ENCODE peak calls at places on chromosomes 1 and 21, in four cellular contexts. P is colonic mucosa, Y is transverse colon, T is body of pancreas. H is an unnamed sample. For H3K4me1, the result is how much of the 10 kb centered on the place peaks cover.

GRCh38 chr1:234214129-234214910 is 158.9 kb upstream of the COA6 start:
- DNase-seq in P (no peak), Y (peak), T (peak), H (peak)

GRCh38 chr1:29859126-29859525 is 622.8 kb downstream of the PTPRU start:
- DNase-seq in P (no peak), Y (no peak), T (no peak), H (no peak)

GRCh38 chr1:46483597-46483996 is 6.0 kb upstream of the DMBX1 start:
- DNase-seq in P (no peak), Y (no peak), T (no peak), H (no peak)

GRCh38 chr1:176696109-176696508 is 233.1 kb downstream of the PAPPA2 start:
- DNase-seq in P (no peak), Y (no peak), T (peak), H (no peak)

GRCh38 chr1:91282695-91283420 is 121.8 kb downstream of the HFM1 start:
- DNase-seq in P (peak), Y (peak), T (peak), H (peak)

GRCh38 chr1:223363057-223363855 is 720 bp downstream of the SUSD4 start:
- DNase-seq in P (no peak), Y (peak), T (peak), H (peak)

GRCh38 chr1:154710091-154710490 is 102.1 kb upstream of the ADAR start:
- DNase-seq in P (no peak), Y (no peak), T (no peak), H (no peak)

GRCh38 chr21:38643404-38644023 is 145.2 kb upstream of the ERG start:
- DNase-seq in P (no peak), Y (no peak), T (no peak), H (no peak)

GRCh38 chr1:22225858-22226584 is 83.1 kb upstream of the WNT4 start:
- DNase-seq in P (no peak), Y (no peak), T (no peak), H (no peak)

GRCh38 chr21:44908496-44908895 is 12.2 kb downstream of the ITGB2 start:
- DNase-seq in P (no peak), Y (no peak), T (no peak), H (no peak)
- H3K4me1 ChIP-seq in P (under half), Y (under half), T (under half), H (under half)

GRCh38 chr21:35933466-35933865 is 126.9 kb downstream of the SETD4 start:
- DNase-seq in P (no peak), Y (peak), T (no peak), H (no peak)
- TF ChIP-seq CTCF in P (no peak), Y (no peak), T (no peak), H (peak)

DNA sequence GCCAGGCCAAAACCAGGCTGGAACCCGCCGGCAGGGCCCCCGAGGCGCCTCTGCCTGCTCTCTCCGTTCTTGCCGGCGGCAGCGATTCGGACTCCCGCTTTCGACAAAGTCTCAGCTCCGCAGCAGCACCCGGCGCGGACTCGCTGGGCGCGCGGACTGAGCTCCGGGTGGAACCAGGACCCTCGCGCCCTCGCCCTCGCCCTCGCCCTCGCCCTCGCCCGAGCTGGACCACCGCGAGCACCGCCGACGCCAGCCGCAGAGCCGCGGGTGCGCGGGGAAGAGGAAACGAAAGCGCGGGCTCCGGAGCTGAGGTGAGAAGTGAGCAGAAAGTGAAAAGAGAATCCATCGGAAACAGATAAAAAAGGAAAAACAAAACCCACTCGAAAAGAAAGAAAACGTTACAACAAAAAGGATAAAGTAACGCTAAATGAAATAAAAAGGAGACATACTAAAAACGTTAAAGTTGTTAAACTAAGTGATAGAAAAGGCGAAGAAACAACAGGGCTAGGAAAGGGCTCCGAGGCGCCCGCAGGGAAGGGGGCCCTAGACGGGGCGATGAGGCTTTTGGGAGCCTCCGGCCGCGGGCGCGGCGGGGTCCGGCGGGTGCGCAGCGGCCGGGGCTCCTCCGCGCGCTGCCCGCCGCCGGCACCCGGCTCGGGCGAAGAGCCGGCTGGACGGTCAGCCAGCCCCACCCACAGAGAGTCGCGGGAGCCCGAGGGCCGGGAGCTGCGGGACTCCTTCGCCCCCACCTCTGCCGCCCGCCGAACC is 64.8 kb downstream of the MEF2D start:
- DNase-seq in P (no peak), Y (no peak), T (no peak), H (peak)
- H3K4me3 ChIP-seq in P (peak), Y (peak), T (no peak), H (peak)

GRCh38 chr1:240308061-240308460 is 216.4 kb downstream of the FMN2 start:
- DNase-seq in P (no peak), Y (no peak), T (no peak), H (no peak)

GRCh38 chr1:240309804-240310203 is 218.1 kb downstream of the FMN2 start:
- DNase-seq in P (no peak), Y (no peak), T (no peak), H (no peak)

GRCh38 chr1:240310226-240310925 is 218.7 kb downstream of the FMN2 start:
- DNase-seq in P (no peak), Y (no peak), T (no peak), H (no peak)

GRCh38 chr1:240304466-240304865 is 212.8 kb downstream of the FMN2 start:
- DNase-seq in P (no peak), Y (no peak), T (no peak), H (no peak)

DNA sequence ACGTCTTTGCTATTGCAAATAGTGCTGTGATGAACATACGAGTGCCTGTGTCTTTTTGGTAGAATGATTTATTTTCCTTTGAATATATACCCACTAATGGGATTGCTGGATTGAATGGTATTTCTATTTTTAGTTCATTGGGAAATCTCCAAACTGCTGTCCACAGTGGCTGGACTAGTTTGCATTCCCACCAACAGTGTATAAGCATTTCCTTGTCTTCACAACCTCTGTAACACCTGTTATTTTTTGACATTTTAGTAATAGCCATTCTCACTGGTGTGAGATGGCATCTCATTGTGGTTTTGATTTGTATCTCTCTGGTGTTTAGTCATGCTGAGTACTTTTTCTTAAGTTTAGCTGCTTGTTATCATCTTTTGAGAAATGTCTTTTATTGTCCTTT is 215.0 kb downstream of the FMN2 start:
- DNase-seq in P (no peak), Y (no peak), T (no peak), H (no peak)
- H3K4me1 ChIP-seq in P (under half), Y (under half), T (under half), H (under half)

DNA sequence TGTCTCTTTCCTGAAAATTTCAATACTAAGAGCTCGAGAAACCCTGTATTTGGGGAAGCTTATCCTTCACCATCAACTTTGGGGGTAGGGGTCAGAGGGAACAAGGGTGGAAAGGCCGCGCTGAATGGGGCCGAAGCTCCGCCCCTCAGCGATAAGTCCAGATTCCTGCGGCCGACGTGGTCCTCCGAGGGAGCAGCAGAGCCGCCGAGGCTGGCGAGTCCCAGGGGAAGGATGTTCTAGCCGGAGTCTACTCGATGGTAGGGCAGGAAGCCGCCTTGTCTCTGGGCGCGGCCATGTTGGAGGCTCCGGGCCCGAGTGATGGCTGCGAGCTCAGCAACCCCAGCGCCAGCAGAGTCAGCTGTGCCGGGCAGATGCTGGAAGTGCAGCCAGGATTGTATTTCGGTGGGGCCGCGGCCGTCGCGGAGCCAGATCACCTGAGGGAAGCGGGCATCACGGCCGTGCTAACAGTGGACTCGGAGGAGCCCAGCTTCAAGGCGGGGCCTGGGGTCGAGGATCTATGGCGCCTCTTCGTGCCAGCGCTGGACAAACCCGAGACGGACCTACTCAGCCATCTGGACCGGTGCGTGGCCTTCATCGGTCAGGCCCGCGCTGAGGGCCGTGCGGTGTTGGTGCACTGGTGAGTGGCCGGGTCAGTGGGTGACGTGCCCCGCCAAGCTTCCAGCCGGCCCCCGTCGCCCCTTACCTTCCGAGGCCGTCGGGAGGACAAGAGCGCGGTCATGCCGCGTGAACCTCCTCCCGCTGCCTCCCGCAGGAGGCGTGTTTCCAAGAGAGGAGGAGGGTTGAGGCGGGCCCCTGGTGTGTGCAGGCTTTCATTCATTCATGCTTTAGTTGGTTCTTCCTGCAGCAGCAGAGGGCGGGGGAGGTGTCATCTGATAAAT is at the start of gene DUSP12:
- DNase-seq in P (peak), Y (peak), T (peak), H (peak)
- TF ChIP-seq CTCF in P (no peak), Y (peak), T (no peak), H (no peak)

GRCh38 chr1:119679223-119679622 is 31.2 kb upstream of the ZNF697 start:
- DNase-seq in P (no peak), Y (no peak), T (no peak), H (no peak)

GRCh38 chr1:119680723-119681122 is 31.0 kb upstream of the PHGDH start:
- DNase-seq in P (no peak), Y (no peak), T (no peak), H (no peak)

GRCh38 chr1:119682141-119682540 is 29.6 kb upstream of the PHGDH start:
- DNase-seq in P (no peak), Y (no peak), T (no peak), H (no peak)

GRCh38 chr1:119681560-119681959 is 30.2 kb upstream of the PHGDH start:
- DNase-seq in P (no peak), Y (no peak), T (no peak), H (no peak)

DNA sequence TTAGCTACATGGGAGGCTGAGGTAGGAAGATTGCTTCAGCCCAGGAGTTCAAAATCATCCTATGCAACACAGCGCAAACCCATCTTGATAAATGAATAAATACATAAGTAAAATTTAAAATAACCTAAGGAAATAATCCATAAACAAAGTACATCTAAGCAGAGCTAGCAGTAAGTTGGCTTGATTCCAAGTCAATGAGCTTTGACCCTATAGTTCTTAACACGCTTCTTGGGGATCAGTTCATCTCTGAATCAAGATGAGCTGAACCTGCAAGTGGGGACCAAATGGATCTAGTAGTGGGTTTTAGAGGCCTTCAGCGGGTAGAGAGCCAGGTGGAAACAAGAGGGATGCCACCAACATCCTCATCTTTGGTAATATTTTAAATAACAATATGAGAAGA is 31.5 kb upstream of the PHGDH start:
- DNase-seq in P (no peak), Y (no peak), T (no peak), H (no peak)
- H3K4me3 ChIP-seq in P (no peak), Y (no peak), T (no peak), H (no peak)

DNA sequence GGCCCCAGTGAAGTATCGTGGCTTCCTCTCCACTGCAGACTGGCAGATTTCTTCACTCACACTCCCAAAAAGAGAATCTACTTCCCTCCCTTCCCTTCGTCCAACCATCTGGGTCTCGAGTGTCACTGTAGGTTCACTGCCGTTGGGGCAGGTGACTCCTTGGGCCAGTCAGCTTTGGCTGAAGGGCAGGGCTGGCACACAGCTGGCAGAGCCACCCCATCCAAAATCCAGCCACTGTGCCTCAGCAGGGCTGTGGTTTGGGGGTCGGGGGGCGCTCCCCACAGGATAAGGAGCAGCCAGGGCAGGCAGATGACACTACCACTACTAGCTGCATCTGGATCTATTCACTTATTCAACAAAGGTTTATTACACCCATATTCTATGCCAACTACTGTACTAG is 9.8 kb downstream of the PINK1 start:
- DNase-seq in P (no peak), Y (no peak), T (no peak), H (no peak)
- H3K4me1 ChIP-seq in P (under half), Y (under half), T (under half), H (under half)